ENCODE peak calls at places on chromosomes 1 and 21, in nine cellular contexts. S, I, B, F, Z, N, E, L and H are unnamed samples.

GRCh38 chr1:82625562-82625961 is 824.8 kb downstream of the ADGRL2 start:
- DNase-seq in S (no peak), E (no peak), L (no peak), F (no peak), N (no peak), B (no peak), Z (peak; percentile 0), I (no peak), H (no peak)

GRCh38 chr1:159058751-159059150 is 17.8 kb downstream of the AIM2 start:
- DNase-seq in L (no peak), Z (no peak), E (no peak), B (no peak), N (no peak), S (no peak), F (no peak), I (no peak), H (no peak)

GRCh38 chr1:162612606-162613400 is 19.5 kb upstream of the DDR2 start:
- DNase-seq in I (peak; percentile 69), E (no peak), B (no peak), Z (no peak), L (peak; percentile 64), S (peak; percentile 54), N (no peak), F (peak; percentile 28), H (no peak)

GRCh38 chr1:210222288-210223006 is 10.1 kb upstream of the SERTAD4 start:
- DNase-seq in B (no peak), F (no peak), Z (no peak), L (no peak), S (no peak), E (no peak), N (no peak), I (peak; percentile 31), H (no peak)

GRCh38 chr1:44237721-44238457 is 24.6 kb downstream of the DMAP1 start:
- DNase-seq in F (no peak), N (peak; percentile 88), I (peak; percentile 36), S (peak; percentile 39), B (peak; percentile 80), L (peak; percentile 95), Z (no peak), E (no peak), H (peak; percentile 86)

GRCh38 chr1:173175514-173176146 is 31.5 kb downstream of the TNFSF4 start:
- DNase-seq in N (no peak), I (peak; percentile 25), L (peak; percentile 78), F (no peak), S (peak; percentile 81), Z (no peak), E (no peak), B (no peak), H (no peak)

GRCh38 chr1:212667223-212668139 is 32.2 kb downstream of the BATF3 start:
- DNase-seq in L (peak; percentile 93), F (no peak), B (peak; percentile 46), I (peak; percentile 95), Z (peak; percentile 71), N (no peak), E (no peak), S (peak; percentile 96), H (peak; percentile 55)

GRCh38 chr1:44086722-44087474 is 31.7 kb upstream of the KLF17 start:
- DNase-seq in E (no peak), N (no peak), L (no peak), I (no peak), B (no peak), F (no peak), S (no peak), Z (no peak), H (no peak)

GRCh38 chr1:230292739-230293720 is 133.1 kb downstream of the PGBD5 start:
- DNase-seq in Z (peak; percentile 24), N (no peak), L (no peak), I (no peak), E (peak; percentile 19), F (no peak), S (no peak), B (no peak), H (no peak)

GRCh38 chr1:167922023-167922422 is 8.1 kb upstream of the ADCY10 start:
- DNase-seq in E (no peak), I (peak; percentile 41), Z (peak; percentile 20), F (no peak), B (peak; percentile 18), L (peak; percentile 55), N (no peak), S (peak; percentile 78), H (no peak)

GRCh38 chr1:201769966-201770365 is 59.0 kb upstream of the IPO9 start:
- DNase-seq in I (peak; percentile 93), B (no peak), S (peak; percentile 90), Z (peak; percentile 66), N (no peak), L (peak; percentile 73), E (no peak), F (peak; percentile 35), H (no peak)

GRCh38 chr1:2644171-2644570 is 11.4 kb upstream of the MMEL1 start:
- DNase-seq in B (no peak), S (no peak), I (no peak), L (no peak), Z (no peak), E (peak; percentile 50), F (no peak), N (peak; percentile 78), H (no peak)

GRCh38 chr1:156706647-156707008 is 1.2 kb upstream of the CRABP2 start:
- DNase-seq in S (peak; percentile 59), B (no peak), F (peak; percentile 69), Z (no peak), E (peak; percentile 71), L (peak; percentile 87), N (no peak), I (peak; percentile 83), H (no peak)

GRCh38 chr1:82818596-82818995 is 1017.9 kb downstream of the ADGRL2 start:
- DNase-seq in S (no peak), F (no peak), L (no peak), Z (no peak), B (no peak), E (no peak), I (no peak), N (no peak), H (no peak)

GRCh38 chr1:203765029-203765837 is at the start of gene LAX1:
- DNase-seq in E (no peak), B (peak; percentile 69), S (no peak), I (no peak), N (no peak), L (no peak), F (no peak), Z (no peak), H (peak; percentile 72)

GRCh38 chr1:86382878-86383277 is 13.2 kb downstream of the ODF2L start:
- DNase-seq in F (no peak), N (no peak), L (peak; percentile 33), E (no peak), Z (no peak), B (no peak), S (peak; percentile 39), I (peak; percentile 46), H (no peak)

GRCh38 chr1:106063510-106063909 is 993.0 kb upstream of the PRMT6 start:
- DNase-seq in E (no peak), L (no peak), I (no peak), S (no peak), Z (no peak), B (no peak), F (no peak), N (no peak), H (no peak)

GRCh38 chr1:46113948-46114347 is 18.5 kb downstream of the PIK3R3 start:
- DNase-seq in F (no peak), I (no peak), N (no peak), E (no peak), S (no peak), Z (no peak), L (no peak), B (no peak), H (no peak)

GRCh38 chr1:3928622-3929021 is 28.6 kb upstream of the C1orf174 start:
- DNase-seq in S (no peak), I (no peak), N (no peak), B (no peak), E (no peak), L (no peak), F (no peak), Z (no peak), H (no peak)

GRCh38 chr1:183019860-183020259 is 3.4 kb upstream of the LAMC1 start:
- DNase-seq in Z (peak; percentile 42), S (peak; percentile 75), I (peak; percentile 63), N (no peak), F (no peak), L (no peak), B (no peak), E (no peak), H (no peak)
- TF ChIP-seq CTCF in Z (peak; percentile 30), S (peak; percentile 56), I (peak; percentile 28), N (no peak), F (peak; percentile 18), L (no peak), B (no peak), E (no peak), H (no peak)

GRCh38 chr1:88080875-88081274 is 603.2 kb upstream of the PKN2 start:
- DNase-seq in F (no peak), L (no peak), B (no peak), I (no peak), N (no peak), S (no peak), E (no peak), Z (no peak), H (no peak)

GRCh38 chr1:88075813-88076212 is 608.3 kb upstream of the PKN2 start:
- DNase-seq in E (no peak), I (no peak), F (no peak), L (no peak), B (no peak), Z (no peak), N (no peak), S (no peak), H (no peak)

GRCh38 chr1:88074661-88075060 is 609.4 kb upstream of the PKN2 start:
- DNase-seq in B (no peak), L (no peak), F (no peak), E (no peak), I (no peak), N (no peak), S (no peak), Z (no peak), H (no peak)

DNA sequence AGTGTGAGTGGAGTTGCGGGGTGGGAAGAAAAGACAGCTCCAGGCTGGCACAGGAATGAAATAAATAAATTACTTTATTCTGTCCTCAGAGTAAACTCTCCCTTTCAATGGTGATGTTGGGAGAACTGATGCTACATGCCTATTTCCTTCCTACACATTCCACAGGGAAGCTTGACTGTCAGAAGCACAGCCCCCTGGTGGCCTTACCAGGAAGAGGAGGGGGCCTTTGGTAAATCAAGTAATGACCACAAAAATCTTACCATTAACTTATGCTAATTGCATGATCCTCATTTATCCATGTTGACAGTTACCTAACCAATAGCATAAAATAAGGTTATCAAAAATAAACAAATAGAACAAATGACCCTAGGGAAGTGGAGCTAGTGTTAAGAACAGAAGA is 605.0 kb upstream of the PKN2 start:
- DNase-seq in I (peak; percentile 27), L (peak; percentile 22), N (no peak), S (peak; percentile 7), F (no peak), E (no peak), B (no peak), Z (no peak), H (no peak)
- TF ChIP-seq CTCF in I (peak; percentile 43), L (peak; percentile 53), N (no peak), S (peak; percentile 45), F (peak; percentile 20), E (no peak), B (no peak), Z (peak; percentile 30), H (no peak)

GRCh38 chr21:28781602-28782274 is 210.9 kb downstream of the LTN1 start:
- DNase-seq in N (no peak), Z (peak; percentile 18), S (peak; percentile 68), B (peak; percentile 18), E (no peak), I (peak; percentile 46), F (no peak), L (peak; percentile 57), H (peak; percentile 10)
- TF ChIP-seq CTCF in N (peak; percentile 25), Z (peak; percentile 60), S (peak; percentile 76), B (no peak), E (no peak), I (peak; percentile 69), F (peak; percentile 43), L (peak; percentile 74), H (peak; percentile 29)

GRCh38 chr1:93061895-93062792 is 16.9 kb upstream of the MTF2 start:
- DNase-seq in L (peak; percentile 49), I (peak; percentile 65), B (peak; percentile 50), Z (peak; percentile 39), S (peak; percentile 73), F (no peak), N (no peak), E (no peak), H (peak; percentile 57)
- TF ChIP-seq CTCF in L (peak; percentile 56), I (peak; percentile 63), B (peak; percentile 62), Z (peak; percentile 68), S (peak; percentile 76), F (peak; percentile 54), N (peak; percentile 37), E (no peak), H (peak; percentile 63)